ENCODE peak calls at places on chromosome 16, in five cellular contexts. A is IMR-90; I is CD8-positive, alpha-beta T cell; X is CD8-positive, alpha-beta memory T cell; L is A549. J is an unnamed sample.

GRCh38 chr16:15502041-15502725 is 67.8 kb downstream of the BMERB1 start:
- DNase-seq in I (no peak), L (peak; percentile 94), A (peak; percentile 96), X (no peak), J (no peak)

GRCh38 chr16:23254338-23254737 is 47.8 kb upstream of the SCNN1B start:
- DNase-seq in I (no peak), X (no peak), L (no peak), A (peak; percentile 48), J (no peak)

GRCh38 chr16:84423416-84423837 is 55.1 kb downstream of the ATP2C2 start:
- DNase-seq in I (no peak), A (peak; percentile 52), L (peak; percentile 66), X (no peak), J (peak; percentile 52)

GRCh38 chr16:81896902-81897301 is 114.4 kb downstream of the SDR42E1 start:
- DNase-seq in X (no peak), A (no peak), L (no peak), I (no peak), J (no peak)

GRCh38 chr16:66899945-66900688 is 18.6 kb downstream of the CDH16 start:
- DNase-seq in L (peak; percentile 54), A (peak; percentile 79), X (no peak), I (no peak), J (no peak)

GRCh38 chr16:62950351-62950750 is 914.1 kb upstream of the CDH8 start:
- DNase-seq in A (no peak), I (no peak), L (no peak), X (no peak), J (no peak)

GRCh38 chr16:53502331-53503269 is at the start of gene AKTIP:
- DNase-seq in I (peak; percentile 5), L (no peak), X (no peak), A (peak; percentile 52), J (peak; percentile 39)

GRCh38 chr16:23113185-23113584 is 36.1 kb downstream of the USP31 start:
- DNase-seq in L (no peak), A (no peak), X (no peak), I (no peak), J (no peak)

GRCh38 chr16:28110977-28111376 is 47.5 kb upstream of the GSG1L start:
- DNase-seq in X (no peak), A (no peak), I (no peak), L (no peak), J (no peak)

GRCh38 chr16:30899794-30900193 is 3.4 kb downstream of the CTF1 start:
- DNase-seq in L (no peak), X (no peak), A (no peak), I (no peak), J (no peak)

GRCh38 chr16:30894540-30895368 is 877 bp upstream of the BCL7C start:
- DNase-seq in I (no peak), A (no peak), X (no peak), L (no peak), J (no peak)

GRCh38 chr16:30896203-30896889 is at the start of gene CTF1:
- DNase-seq in L (no peak), I (no peak), X (no peak), A (peak; percentile 89), J (no peak)

GRCh38 chr16:30895592-30896202 is 717 bp upstream of the CTF1 start:
- DNase-seq in A (no peak), L (no peak), I (no peak), X (no peak), J (no peak)

DNA sequence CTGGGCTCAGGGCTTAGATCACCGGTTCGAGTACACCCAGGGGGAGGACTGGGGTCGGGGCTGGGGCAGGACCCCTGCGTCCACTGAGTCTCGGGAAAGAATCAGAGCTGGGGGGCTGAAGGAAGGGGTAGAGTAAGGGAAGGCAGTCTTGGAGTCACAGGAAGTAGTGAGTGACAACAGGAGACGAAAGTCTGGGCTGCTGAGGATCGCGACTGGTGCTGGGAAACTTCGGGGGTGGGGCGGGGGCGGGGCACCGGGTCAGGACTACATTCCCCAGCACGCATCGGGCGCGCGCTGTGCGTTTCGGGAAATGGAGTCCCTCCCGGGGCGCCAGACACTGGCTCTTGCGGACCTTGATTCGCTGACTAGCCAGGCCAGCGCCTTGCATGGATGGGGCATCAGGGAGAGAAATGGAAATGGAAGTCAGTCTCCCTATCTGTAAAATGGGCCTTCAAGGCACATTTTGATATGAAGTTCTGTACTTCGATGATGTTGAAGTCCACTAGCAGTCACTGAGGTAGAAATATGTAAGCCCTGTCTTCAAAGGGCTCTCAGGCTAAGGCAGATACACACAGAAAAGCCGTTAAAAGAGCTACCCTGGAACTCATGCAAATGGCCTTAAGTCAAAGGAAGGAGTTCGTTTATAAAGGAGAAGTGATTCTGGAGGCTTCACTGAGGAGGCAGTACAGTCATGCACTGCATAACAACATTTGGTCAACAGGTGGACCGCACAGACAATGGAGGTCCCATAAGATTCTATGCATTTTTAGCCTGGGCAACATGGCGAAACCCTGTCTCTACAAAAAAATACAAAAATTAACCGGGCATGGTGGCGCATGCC is 696 bp downstream of the CTF1 start:
- DNase-seq in L (peak; percentile 71), A (peak; percentile 87), I (peak; percentile 66), X (peak; percentile 84), J (peak; percentile 89)
- H3K4me3 ChIP-seq in L (peak overlapping the region; percentile 40), A (peak overlapping the region; percentile 62), I (peak overlapping the region; percentile 14), X (peak overlapping the region; percentile 32), J (peak overlapping the region; percentile 37)

GRCh38 chr16:50275428-50276127 is 9.2 kb downstream of the ADCY7 start:
- DNase-seq in X (peak; percentile 40), A (no peak), I (no peak), L (no peak), J (no peak)
- H3K27ac ChIP-seq in X (peak overlapping the region; percentile 8), A (no peak overlapping the region), I (peak overlapping the region; percentile 81), L (no peak overlapping the region), J (peak overlapping the region; percentile 88)

DNA sequence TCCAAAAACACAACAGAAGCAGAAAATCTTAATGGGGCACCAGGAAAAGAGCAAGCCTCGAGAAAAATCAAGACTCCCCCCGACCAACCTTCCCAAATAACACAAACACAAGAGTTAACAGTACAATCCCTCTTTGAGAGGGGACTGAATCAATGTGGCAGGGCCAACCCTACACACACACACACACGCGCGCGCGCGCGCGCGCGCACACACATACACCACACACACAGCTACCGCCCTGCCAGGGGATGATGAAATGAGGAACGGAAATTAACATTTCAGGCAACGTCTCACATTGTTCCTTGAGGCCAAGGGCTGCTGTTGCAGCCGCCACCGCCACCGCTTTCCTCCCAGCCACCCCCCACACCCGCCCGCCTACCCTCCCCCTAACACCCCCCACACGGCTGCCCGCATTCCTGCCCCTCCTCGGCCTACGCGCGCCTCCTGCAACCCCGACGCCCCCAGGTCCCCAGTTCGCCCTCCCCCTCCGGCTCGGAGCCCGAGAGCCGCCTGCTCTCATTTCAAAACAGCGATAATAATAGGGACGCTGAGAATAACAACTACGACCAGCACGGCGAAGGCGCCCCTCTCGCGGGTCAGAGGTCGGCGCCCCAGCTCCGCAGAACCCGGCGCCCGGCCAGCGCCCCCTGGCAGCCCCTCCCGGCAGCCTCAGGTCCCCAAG is 1.2 kb downstream of the ANKRD11 start:
- DNase-seq in X (peak; percentile 93), I (peak; percentile 75), L (peak; percentile 73), A (peak; percentile 96), J (peak; percentile 71)
- H3K4me1 ChIP-seq in X (peaks cover 64% of the 10 kb centered on the region), I (peaks cover 61% of the 10 kb centered on the region), L (peaks cover 48% of the 10 kb centered on the region), A (peaks cover 14% of the 10 kb centered on the region), J (peaks cover 66% of the 10 kb centered on the region)

DNA sequence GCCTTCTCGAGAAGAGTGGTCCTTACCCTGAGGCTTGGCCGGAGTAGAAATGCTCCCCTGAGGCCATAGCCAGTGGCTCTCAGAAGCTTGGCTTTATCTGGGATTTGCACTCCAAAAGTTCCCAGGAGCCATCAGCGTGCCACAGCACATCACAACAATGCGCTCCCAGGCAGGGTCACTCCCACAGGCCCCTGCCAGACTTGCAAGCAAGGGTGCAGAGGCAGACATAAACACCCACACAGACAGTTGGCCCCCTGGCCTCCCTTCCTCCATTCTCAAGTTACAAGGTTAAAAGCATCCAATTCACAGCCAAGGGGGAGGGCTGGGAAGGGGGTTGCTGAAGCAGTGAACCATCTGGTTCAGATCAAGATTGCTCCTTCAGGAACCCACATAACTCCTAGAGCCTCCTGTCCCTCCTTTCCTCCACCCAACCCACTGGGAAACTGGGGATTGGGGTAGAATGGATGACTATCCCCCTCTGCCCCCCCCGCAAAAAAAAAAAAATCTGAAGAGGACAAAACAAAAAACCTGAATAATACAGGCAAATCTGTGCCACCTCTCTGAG is 1.8 kb downstream of the ST3GAL2 start:
- DNase-seq in L (no peak), X (no peak), I (no peak), A (peak; percentile 94), J (no peak)
- H3K4me3 ChIP-seq in L (peak overlapping the region; percentile 69), X (peak overlapping the region; percentile 74), I (peak overlapping the region; percentile 75), A (peak overlapping the region; percentile 55), J (peak overlapping the region; percentile 89)

GRCh38 chr16:31253642-31254045 is 6.1 kb upstream of the ITGAM start:
- DNase-seq in I (no peak), L (peak; percentile 76), A (no peak), X (no peak), J (no peak)
- H3K27ac ChIP-seq in I (no peak overlapping the region), L (peak overlapping the region; percentile 69), A (no peak overlapping the region), X (peak overlapping the region; percentile 54), J (no peak overlapping the region)

GRCh38 chr16:73041644-73042043 is 6.3 kb downstream of the ZFHX3 start:
- DNase-seq in X (no peak), I (no peak), A (no peak), L (no peak), J (no peak)

GRCh38 chr16:73042807-73043206 is 5.1 kb downstream of the ZFHX3 start:
- DNase-seq in L (no peak), I (no peak), A (no peak), X (no peak), J (no peak)

GRCh38 chr16:73040735-73041402 is 7.1 kb downstream of the ZFHX3 start:
- DNase-seq in A (no peak), I (no peak), X (no peak), L (no peak), J (no peak)

GRCh38 chr16:73037845-73038570 is 9.9 kb downstream of the ZFHX3 start:
- DNase-seq in L (no peak), I (no peak), A (no peak), X (no peak), J (no peak)

DNA sequence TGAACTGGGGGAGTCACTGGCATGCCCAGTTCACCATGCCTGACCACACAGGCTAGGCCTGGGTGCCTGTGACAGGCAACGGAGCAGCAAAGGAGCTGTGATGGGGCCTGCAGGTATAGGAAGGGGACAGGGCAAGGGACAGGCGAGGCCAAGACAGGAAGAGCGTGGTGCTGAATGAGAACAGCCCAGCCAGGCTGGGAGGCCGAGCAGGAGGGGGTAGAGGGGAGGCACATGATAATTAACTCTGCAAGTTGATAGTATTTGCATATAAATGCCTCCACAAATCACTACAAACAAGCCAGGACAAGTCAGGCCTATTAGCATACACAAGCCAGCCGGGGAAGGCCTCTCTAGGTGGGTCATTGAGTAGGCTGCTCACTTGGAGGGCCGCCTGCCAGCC is 7.8 kb downstream of the ZFHX3 start:
- DNase-seq in L (no peak), X (no peak), I (no peak), A (no peak), J (no peak)
- H3K4me1 ChIP-seq in L (peaks cover 59% of the 10 kb centered on the region), X (no peaks in the 10 kb centered on the region), I (no peaks in the 10 kb centered on the region), A (peaks cover 30% of the 10 kb centered on the region), J (no peaks in the 10 kb centered on the region)

DNA sequence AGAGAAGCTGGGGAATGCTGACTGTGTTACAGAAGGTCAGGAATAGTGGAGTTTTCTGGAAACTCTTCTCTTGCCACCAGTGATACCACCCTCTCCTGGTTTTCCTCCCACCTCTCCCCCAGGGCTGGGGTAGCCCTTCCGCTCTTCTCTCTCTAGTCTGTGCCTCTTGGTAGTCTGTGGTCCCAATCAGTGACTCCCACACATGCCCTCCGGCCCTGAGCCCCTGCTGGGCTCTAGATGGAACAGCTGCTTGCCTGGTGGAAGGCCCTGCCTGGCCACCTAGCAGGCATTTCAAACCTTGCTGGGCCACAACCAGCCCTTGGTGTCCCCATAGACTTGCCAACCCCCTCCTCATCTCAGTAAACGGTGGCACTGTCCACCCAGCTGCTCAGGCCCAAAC is 15.2 kb upstream of the MTSS2 start:
- DNase-seq in X (no peak), L (no peak), I (no peak), A (no peak), J (no peak)
- H3K4me3 ChIP-seq in X (no peak overlapping the region), L (no peak overlapping the region), I (no peak overlapping the region), A (no peak overlapping the region), J (no peak overlapping the region)

J was measured in CD4-positive, CD25-positive, alpha-beta regulatory T cell.